ENCODE peak calls at places on chromosomes 7 and 10, in five cellular contexts. R is NCI-H2171, J is retina, I is NCI-H748 treated with DMSO at 0.1 percent for 48 hours, V is mesothelial cell of epicardium. F is an unnamed sample.
A peak's percentile ranks its signal among the peaks of the same experiment; 100 is the strongest.

GRCh38 chr7:107726356-107727130 is 17.4 kb upstream of the CBLL1 start:
- DNase-seq in R (no peak), J (no peak), I (no peak), V (no peak), F (no peak)

GRCh38 chr10:47457826-47458225 is 26.1 kb downstream of the ANXA8 start:
- DNase-seq in R (no peak), J (no peak), I (no peak), V (no peak), F (no peak)

GRCh38 chr10:91887075-91887899 is 22.0 kb downstream of the FGFBP3 start:
- DNase-seq in R (no peak), J (peak; percentile 94), I (no peak), V (peak; percentile 66), F (no peak)

GRCh38 chr10:44463511-44464121 is 78.7 kb upstream of the CXCL12 start:
- DNase-seq in R (no peak), J (peak; percentile 50), I (no peak), V (no peak), F (no peak)

GRCh38 chr7:30799206-30799975 is 28.2 kb downstream of the MINDY4 start:
- DNase-seq in R (no peak), J (no peak), I (no peak), V (no peak), F (no peak)

GRCh38 chr10:78545756-78546155 is 512.1 kb downstream of the RPS24 start:
- DNase-seq in R (no peak), J (no peak), I (no peak), V (no peak), F (peak; percentile 14)

GRCh38 chr10:103828587-103829186 is 26.7 kb downstream of the SH3PXD2A start:
- DNase-seq in R (no peak), J (no peak), I (no peak), V (no peak), F (no peak)

GRCh38 chr7:142796001-142796500 is 25.3 kb downstream of the PRSS2 start:
- DNase-seq in R (no peak), J (peak; percentile 32), I (no peak), V (no peak), F (no peak)

F was measured in OCI-M1.